ENCODE peak calls at places on chromosomes 5 and 9, in eight cellular contexts. X is lower leg skin, F is aorta, R is astrocyte of the spinal cord, W is ureter, Z is endothelial cell, E is germinal center, Y is fibroblast of the aortic adventitia. L is an unnamed sample.

GRCh38 chr9:135587658-135588057 is 26.1 kb downstream of the PAEP start:
- DNase-seq in X (no peak), F (no peak), R (no peak), W (no peak), Z (no peak), E (no peak), Y (no peak), L (no peak)

GRCh38 chr5:143801251-143801650 is 10.7 kb upstream of the HMHB1 start:
- DNase-seq in X (no peak), F (no peak), R (no peak), W (no peak), Z (no peak), E (no peak), Y (no peak), L (no peak)

GRCh38 chr9:102047549-102047948 is 309.1 kb upstream of the GRIN3A start:
- DNase-seq in X (no peak), F (no peak), R (no peak), W (no peak), Z (no peak), E (no peak), Y (no peak), L (no peak)

GRCh38 chr5:98103807-98104206 is 669.7 kb upstream of the RGMB start:
- DNase-seq in X (no peak), F (no peak), R (no peak), W (no peak), Z (no peak), E (no peak), Y (no peak), L (no peak)

GRCh38 chr9:86185872-86186271 is 73.6 kb downstream of the C9orf153 start:
- DNase-seq in X (no peak), F (no peak), R (peak), W (no peak), Z (no peak), E (no peak), Y (no peak), L (peak)

GRCh38 chr9:86324308-86324707 is 29.9 kb downstream of the TUT7 start:
- DNase-seq in X (no peak), F (no peak), R (peak), W (no peak), Z (no peak), E (peak), Y (peak), L (peak)

GRCh38 chr5:32092938-32093812 is 80.9 kb downstream of the GOLPH3 start:
- DNase-seq in X (peak), F (no peak), R (peak), W (peak), Z (peak), E (peak), Y (peak), L (peak)

GRCh38 chr9:35594471-35594870 is 10.6 kb upstream of the TESK1 start:
- DNase-seq in X (no peak), F (no peak), R (no peak), W (no peak), Z (no peak), E (no peak), Y (no peak), L (no peak)